ENCODE peak calls at places on chromosomes 13 and 19, in five cellular contexts. N is pancreas, G is esophagus squamous epithelium, F is mammary epithelial cell, K is cardiac fibroblast. L is an unnamed sample.

GRCh38 chr19:17026706-17027427 is at the start of gene CPAMD8:
- DNase-seq in G (no peak), K (no peak), N (no peak), F (no peak), L (no peak)

GRCh38 chr13:34308725-34309124 is 490.8 kb downstream of the RFC3 start:
- DNase-seq in K (no peak), F (peak; percentile 91), N (no peak), G (no peak), L (no peak)

GRCh38 chr13:112457485-112457884 is 81.3 kb downstream of the SPACA7 start:
- DNase-seq in F (no peak), G (no peak), K (no peak), N (no peak), L (no peak)

GRCh38 chr13:103862525-103862924 is 796.3 kb upstream of the SLC10A2 start:
- DNase-seq in N (no peak), K (no peak), F (no peak), G (no peak), L (no peak)

GRCh38 chr19:41219924-41220567 is 1.0 kb downstream of the AXL start:
- DNase-seq in N (no peak), F (peak; percentile 14), K (peak; percentile 63), G (no peak), L (no peak)

GRCh38 chr13:109496216-109496615 is 290.2 kb downstream of the IRS2 start:
- DNase-seq in N (no peak), G (no peak), K (no peak), F (no peak), L (no peak)

GRCh38 chr19:52910648-52911047 is 12.6 kb downstream of the ZNF888 start:
- DNase-seq in N (no peak), F (no peak), K (no peak), G (no peak), L (no peak)

GRCh38 chr13:107244241-107244640 is 676.3 kb upstream of the ARGLU1 start:
- DNase-seq in K (no peak), G (no peak), N (no peak), F (no peak), L (no peak)

GRCh38 chr19:50626796-50627195 is 12.9 kb downstream of the SYT3 start:
- DNase-seq in G (no peak), N (no peak), K (no peak), F (no peak), L (no peak)

GRCh38 chr19:50387176-50387867 is 3.2 kb downstream of the POLD1 start:
- DNase-seq in N (no peak), G (no peak), F (no peak), K (peak; percentile 22), L (no peak)

GRCh38 chr19:46722421-46723022 is 5.6 kb upstream of the PRKD2 start:
- DNase-seq in N (no peak), F (no peak), G (no peak), K (no peak), L (no peak)

GRCh38 chr13:21684576-21684975 is 13.7 kb downstream of the FGF9 start:
- DNase-seq in K (no peak), G (no peak), N (no peak), F (no peak), L (no peak)

GRCh38 chr19:3034845-3035541 is 5.9 kb upstream of the TLE2 start:
- DNase-seq in K (peak; percentile 70), N (no peak), G (no peak), F (peak; percentile 56), L (no peak)

GRCh38 chr13:48446454-48446853 is 33.5 kb upstream of the LPAR6 start:
- DNase-seq in N (no peak), F (peak; percentile 62), G (no peak), K (peak; percentile 71), L (no peak)

GRCh38 chr19:49200238-49200862 is 42.8 kb downstream of the TRPM4 start:
- DNase-seq in G (no peak), K (peak; percentile 15), N (no peak), F (no peak), L (no peak)

GRCh38 chr13:41496420-41497234 is 39.3 kb downstream of the RGCC start:
- DNase-seq in F (no peak), G (no peak), K (no peak), N (no peak), L (no peak)

GRCh38 chr19:10625762-10626138 is 397 bp downstream of the SLC44A2 start:
- DNase-seq in N (no peak), K (no peak), G (no peak), F (no peak), L (no peak)

GRCh38 chr13:61795580-61795979 is 379.9 kb upstream of the PCDH20 start:
- DNase-seq in G (no peak), F (no peak), K (peak; percentile 0), N (no peak), L (no peak)

GRCh38 chr13:47190696-47191095 is 293.8 kb upstream of the HTR2A start:
- DNase-seq in K (no peak), N (no peak), F (no peak), G (no peak), L (no peak)

GRCh38 chr19:17244618-17245534 is 843 bp downstream of the NR2F6 start:
- DNase-seq in K (no peak), G (no peak), F (no peak), N (peak; percentile 83), L (no peak)

GRCh38 chr13:30119476-30119875 is 187.9 kb downstream of the KATNAL1 start:
- DNase-seq in N (no peak), K (peak; percentile 65), F (peak; percentile 84), G (no peak), L (no peak)

GRCh38 chr13:79631260-79631659 is 150.3 kb downstream of the NDFIP2 start:
- DNase-seq in K (peak; percentile 93), G (no peak), F (peak; percentile 97), N (no peak), L (no peak)
- TF ChIP-seq CTCF in K (peak; percentile 3), G (peak; percentile 42), F (peak; percentile 40), N (no peak), L (no peak)

GRCh38 chr19:39412100-39412866 is at the start of gene PLEKHG2:
- DNase-seq in F (peak; percentile 99), N (peak; percentile 98), G (peak; percentile 96), K (peak; percentile 100), L (peak; percentile 96)
- TF ChIP-seq CTCF in F (peak; percentile 42), N (peak; percentile 76), G (peak; percentile 91), K (peak; percentile 78), L (no peak)

GRCh38 chr19:6963259-6963852 is 57.9 kb downstream of the MBD3L2B start:
- DNase-seq in K (no peak), N (no peak), G (no peak), F (no peak), L (no peak)

GRCh38 chr19:6969490-6969889 is 51.7 kb downstream of the MBD3L2B start:
- DNase-seq in N (no peak), K (no peak), F (no peak), G (no peak), L (no peak)

GRCh38 chr19:6958786-6959185 is 62.4 kb downstream of the MBD3L2B start:
- DNase-seq in F (no peak), N (no peak), K (no peak), G (no peak), L (no peak)

GRCh38 chr19:6967962-6968361 is 53.3 kb downstream of the MBD3L2B start:
- DNase-seq in K (no peak), F (no peak), N (no peak), G (no peak), L (no peak)

DNA sequence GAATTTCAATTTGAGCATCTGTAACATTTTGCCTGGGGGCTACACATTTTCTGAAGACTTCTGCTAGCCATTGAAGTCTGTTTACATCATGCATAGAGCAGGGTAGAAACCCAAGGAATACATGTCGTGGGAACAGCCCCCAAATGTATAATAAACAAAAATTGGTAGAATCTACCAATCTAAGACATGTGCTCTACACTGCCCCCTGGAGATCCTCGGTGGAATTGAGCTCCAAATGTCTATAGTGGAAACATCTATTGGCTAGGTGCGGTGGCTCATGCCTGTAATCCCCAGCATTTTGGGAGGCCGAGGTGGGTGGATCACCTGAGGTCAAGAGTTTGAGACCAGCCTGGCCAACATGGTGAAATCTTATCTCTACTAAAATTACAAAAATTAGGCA is 57.3 kb downstream of the MBD3L2B start:
- DNase-seq in K (no peak), G (no peak), N (no peak), F (no peak), L (no peak)
- TF ChIP-seq CTCF in K (peak; percentile 40), G (no peak), N (peak; percentile 27), F (no peak), L (no peak)

DNA sequence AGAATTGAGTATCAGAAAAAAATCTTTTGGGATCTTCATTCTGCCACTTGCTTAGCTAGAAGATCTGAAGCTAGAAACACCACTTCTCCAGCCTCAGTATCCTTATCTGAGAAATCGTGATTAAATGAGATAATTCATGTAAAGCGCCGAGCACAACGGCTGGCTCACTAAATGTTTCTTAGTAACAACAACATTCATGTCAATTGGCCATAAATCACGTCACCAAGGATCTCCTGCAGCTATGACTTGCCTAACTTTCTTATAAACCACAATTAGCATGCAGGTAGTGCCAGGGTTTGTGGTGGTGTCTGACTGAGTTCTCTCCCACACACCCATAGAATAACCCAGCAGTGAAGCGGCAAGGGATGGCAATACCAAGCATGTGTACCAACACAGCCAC is 501.3 kb downstream of the EFNB2 start:
- DNase-seq in N (no peak), G (no peak), F (peak; percentile 70), K (peak; percentile 39), L (no peak)
- TF ChIP-seq CTCF in N (no peak), G (no peak), F (no peak), K (no peak), L (no peak)

GRCh38 chr13:44618326-44618725 is 42.2 kb upstream of the TSC22D1 start:
- DNase-seq in N (no peak), G (no peak), K (peak; percentile 16), F (no peak), L (no peak)
- TF ChIP-seq CTCF in N (no peak), G (no peak), K (no peak), F (no peak), L (no peak)

DNA sequence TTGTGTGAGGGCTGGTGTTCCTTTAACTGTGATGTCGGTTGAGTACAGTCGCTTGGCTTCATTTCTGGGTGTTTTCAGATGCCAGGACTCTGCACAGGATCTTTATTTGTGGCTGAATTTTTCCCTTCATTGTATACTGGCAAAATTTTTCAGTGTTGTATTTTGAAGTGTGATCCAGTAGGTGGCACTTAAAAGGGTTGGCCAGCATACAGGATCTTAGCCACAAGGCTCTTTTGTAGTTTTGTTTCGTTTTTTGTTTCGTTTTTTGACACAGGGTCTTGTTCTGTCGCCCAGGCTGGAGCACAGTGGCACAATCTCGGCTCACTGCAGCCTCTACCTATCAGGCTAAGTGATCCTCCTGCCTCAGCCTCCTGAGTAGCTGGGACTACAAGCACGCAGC is 8.7 kb downstream of the FCAR start:
- DNase-seq in G (no peak), N (no peak), F (no peak), K (no peak), L (no peak)
- TF ChIP-seq CTCF in G (no peak), N (no peak), F (no peak), K (no peak), L (no peak)

L was measured in omental fat pad.